ENCODE peak calls at places on chromosomes 6 and 20, in five cellular contexts. O, F, N, C and D are unnamed samples.

GRCh38 chr20:22825076-22825475 is 210.0 kb upstream of the SSTR4 start:
- DNase-seq in N (no peak), F (no peak), C (no peak), O (no peak), D (no peak)

GRCh38 chr6:6314601-6315000 is 5.9 kb downstream of the F13A1 start:
- DNase-seq in O (no peak), N (no peak), F (no peak), C (no peak), D (no peak)

GRCh38 chr6:16154904-16155303 is 26.0 kb downstream of the MYLIP start:
- DNase-seq in N (peak; percentile 39), O (no peak), C (no peak), F (no peak), D (peak; percentile 50)

GRCh38 chr6:14804444-14805210 is 441.2 kb upstream of the JARID2 start:
- DNase-seq in O (peak; percentile 93), N (peak; percentile 42), F (peak; percentile 87), C (peak; percentile 80), D (peak; percentile 95)

GRCh38 chr20:47334022-47334551 is 22.4 kb downstream of the ZMYND8 start:
- DNase-seq in N (no peak), C (no peak), F (no peak), O (peak; percentile 47), D (peak; percentile 36)

GRCh38 chr6:136614994-136615393 is 64.8 kb upstream of the MAP7 start:
- DNase-seq in F (no peak), N (no peak), C (no peak), O (no peak), D (no peak)

GRCh38 chr20:11140359-11140758 is 466.6 kb upstream of the JAG1 start:
- DNase-seq in O (no peak), N (no peak), F (no peak), C (no peak), D (no peak)

GRCh38 chr20:32538526-32538918 is 46.6 kb downstream of the NOL4L start:
- DNase-seq in O (no peak), C (peak; percentile 82), F (no peak), N (no peak), D (peak; percentile 73)

GRCh38 chr6:146910611-146911010 is 293.6 kb upstream of the STXBP5 start:
- DNase-seq in F (no peak), N (no peak), O (no peak), C (no peak), D (no peak)

GRCh38 chr6:31114540-31114876 is at the start of gene PSORS1C1:
- DNase-seq in F (peak; percentile 95), N (peak; percentile 92), C (peak; percentile 63), O (peak; percentile 88), D (peak; percentile 91)

GRCh38 chr6:147268254-147268653 is 64.0 kb downstream of the STXBP5 start:
- DNase-seq in F (no peak), N (no peak), O (no peak), C (no peak), D (no peak)

DNA sequence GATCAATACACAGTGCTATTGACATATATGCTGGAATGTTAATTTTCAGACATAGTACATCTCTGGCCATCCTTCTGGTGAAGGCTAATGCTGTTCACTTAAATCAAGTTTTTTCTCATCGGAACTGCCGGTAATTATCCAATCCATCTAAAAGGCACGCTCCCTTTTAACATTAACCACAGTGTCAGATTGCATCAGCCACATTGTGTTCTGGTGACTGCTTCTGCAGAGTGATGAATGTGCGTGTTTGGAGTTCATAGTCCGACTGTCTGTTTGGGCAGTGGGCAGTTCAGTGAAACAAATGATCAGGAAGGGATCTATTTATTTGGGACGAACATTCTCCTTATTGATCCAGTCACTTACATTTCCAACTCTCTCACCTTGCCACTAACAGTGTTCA is 49.5 kb downstream of the SOBP start:
- DNase-seq in F (no peak), O (no peak), N (no peak), C (no peak), D (no peak)
- H3K4me1 ChIP-seq in F (no peaks in the 10 kb centered on the region), O (peaks cover 4% of the 10 kb centered on the region), N (peaks cover 22% of the 10 kb centered on the region), C (no peaks in the 10 kb centered on the region), D (peaks cover 11% of the 10 kb centered on the region)

DNA sequence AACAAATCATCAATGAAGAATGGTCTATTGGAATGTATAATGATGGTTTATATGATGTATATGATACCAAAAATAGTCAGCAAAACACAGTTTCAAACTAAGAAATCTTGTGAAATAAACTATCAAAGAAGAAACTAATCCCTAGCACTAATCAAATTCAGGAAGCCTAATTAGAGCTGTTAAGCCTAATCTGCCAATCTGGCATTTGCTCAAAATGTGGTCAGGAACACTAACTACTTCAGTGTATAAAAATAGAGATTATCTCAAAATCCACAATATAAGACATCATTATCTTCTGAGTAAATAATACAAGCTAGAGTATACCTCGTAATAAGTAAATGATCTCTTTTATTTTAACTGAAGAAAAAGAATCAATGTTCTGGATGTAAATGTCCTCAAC is 12.8 kb upstream of the AKAP7 start:
- DNase-seq in O (no peak), C (no peak), N (no peak), F (no peak), D (no peak)
- H3K4me3 ChIP-seq in O (no peak overlapping the region), C (no peak overlapping the region), N (no peak overlapping the region), F (no peak overlapping the region), D (no peak overlapping the region)

GRCh38 chr20:49675368-49676151 is 38.1 kb downstream of the B4GALT5 start:
- DNase-seq in O (peak; percentile 75), N (no peak), C (no peak), F (no peak), D (no peak)
- H3K4me1 ChIP-seq in O (peaks cover 78% of the 10 kb centered on the region), N (peaks cover 52% of the 10 kb centered on the region), C (peaks cover 100% of the 10 kb centered on the region), F (peaks cover 10% of the 10 kb centered on the region), D (peaks cover 23% of the 10 kb centered on the region)

GRCh38 chr6:122484760-122485159 is 13.2 kb upstream of the SERINC1 start:
- DNase-seq in O (no peak), F (no peak), C (no peak), N (no peak), D (no peak)

DNA sequence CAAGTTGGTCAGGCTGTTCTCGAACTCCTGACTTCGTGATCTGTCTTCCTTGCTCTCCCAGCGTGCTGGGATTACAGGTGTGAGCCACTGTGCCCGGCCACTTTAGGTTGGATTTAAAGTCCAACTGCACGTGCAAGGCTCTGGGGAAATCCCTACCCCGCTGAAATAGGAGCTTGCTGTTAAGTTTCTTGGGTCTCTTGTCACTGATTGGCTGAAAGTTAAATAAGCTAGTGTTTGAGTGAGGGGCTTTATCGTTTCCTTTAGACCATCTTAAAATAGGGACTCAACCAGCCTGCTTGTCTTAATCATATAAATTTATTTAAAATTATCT is 11.1 kb upstream of the SERINC1 start:
- DNase-seq in N (no peak), O (no peak), F (no peak), C (no peak), D (no peak)
- H3K4me3 ChIP-seq in N (no peak overlapping the region), O (no peak overlapping the region), F (no peak overlapping the region), C (no peak overlapping the region), D (no peak overlapping the region)

GRCh38 chr20:49403012-49403411 is 79.5 kb downstream of the KCNB1 start:
- DNase-seq in N (no peak), O (no peak), F (no peak), C (no peak), D (no peak)

GRCh38 chr20:49399329-49399728 is 83.1 kb downstream of the KCNB1 start:
- DNase-seq in C (no peak), N (peak; percentile 65), O (no peak), F (no peak), D (peak; percentile 55)

GRCh38 chr20:49400904-49401303 is 81.6 kb downstream of the KCNB1 start:
- DNase-seq in F (no peak), N (peak; percentile 59), C (no peak), O (no peak), D (no peak)

GRCh38 chr20:49398401-49399144 is 83.9 kb downstream of the KCNB1 start:
- DNase-seq in F (no peak), O (no peak), N (no peak), C (no peak), D (no peak)

DNA sequence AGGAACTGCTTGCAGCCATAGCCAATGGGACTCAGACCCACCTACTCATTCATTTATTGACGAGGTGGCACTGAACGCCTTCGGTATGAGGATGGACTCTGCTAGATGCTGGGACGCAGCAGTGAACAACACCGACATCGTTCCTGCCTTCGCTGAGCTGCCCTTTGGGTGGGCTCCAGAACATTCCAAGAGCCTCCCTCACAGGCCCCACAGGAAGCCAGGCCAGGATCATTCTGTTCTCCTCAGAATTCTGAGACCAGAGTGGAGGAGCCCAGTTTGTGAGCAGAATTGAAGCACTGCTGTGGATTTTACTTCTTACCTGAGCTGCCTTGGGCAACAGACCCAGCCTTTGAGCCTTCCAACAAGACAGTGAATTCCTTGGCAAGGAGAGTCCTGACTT is 82.1 kb downstream of the KCNB1 start:
- DNase-seq in F (peak; percentile 80), N (peak; percentile 81), C (no peak), O (peak; percentile 32), D (peak; percentile 63)
- H3K4me1 ChIP-seq in F (no peaks in the 10 kb centered on the region), N (peaks cover 32% of the 10 kb centered on the region), C (no peaks in the 10 kb centered on the region), O (peaks cover 12% of the 10 kb centered on the region), D (peaks cover 9% of the 10 kb centered on the region)

DNA sequence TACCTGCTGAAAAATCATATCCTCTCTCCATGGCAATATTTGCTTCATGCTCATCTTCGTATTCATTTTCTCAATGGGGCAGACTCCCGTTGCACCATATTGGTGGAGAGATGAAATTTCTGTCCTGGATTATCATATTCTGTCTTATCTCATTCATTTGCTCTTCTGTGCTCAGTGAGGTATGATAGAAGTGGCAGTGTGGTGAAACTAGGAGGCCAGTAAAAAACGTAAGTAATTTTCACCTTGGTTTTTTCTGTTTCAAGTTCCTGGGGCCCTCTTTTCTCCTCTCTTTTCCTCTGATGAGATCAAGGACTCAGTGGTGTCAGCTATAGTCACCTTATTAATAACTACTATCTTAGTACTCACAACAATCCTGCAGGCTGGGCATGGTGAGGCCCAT is 182.5 kb upstream of the HDAC2 start:
- DNase-seq in N (no peak), F (no peak), C (no peak), O (no peak), D (no peak)
- H3K4me3 ChIP-seq in N (no peak overlapping the region), F (no peak overlapping the region), C (no peak overlapping the region), O (no peak overlapping the region), D (no peak overlapping the region)